ENCODE peak calls at places on chromosomes 2 and 18, in eight cellular contexts. H is Right ventricle myocardium superior; N is SJSA1; T is amygdala; R is memory B cell; E is skeletal muscle cell; Y is stimulated activated CD4-positive, alpha-beta T cell treated with anti-CD3 and anti-CD28 coated beads, Interleukin-12 subunit alpha, Interleukin-12 subunit beta, amount 100 ng/mL, for 4 hours; V is T-helper 2 cell. W is an unnamed sample.

GRCh38 chr2:10523406-10524189 is 75.5 kb upstream of the ODC1 start:
- DNase-seq in H (no peak), N (no peak), T (no peak), R (no peak), E (no peak), Y (no peak), V (no peak), W (no peak)

GRCh38 chr18:70998490-70998889 is 709.6 kb downstream of the SOCS6 start:
- DNase-seq in H (no peak), N (no peak), T (no peak), R (no peak), E (no peak), Y (no peak), V (no peak), W (no peak)

GRCh38 chr2:39781697-39782096 is 2.6 kb upstream of the THUMPD2 start:
- DNase-seq in H (no peak), N (no peak), T (no peak), R (no peak), E (peak; percentile 57), Y (no peak), V (no peak), W (no peak)

GRCh38 chr18:64519191-64519590 is 370.3 kb upstream of the LINC00305 start:
- DNase-seq in H (no peak), N (no peak), T (no peak), R (no peak), E (no peak), Y (no peak), V (no peak), W (no peak)

GRCh38 chr2:30238143-30238800 is 6.9 kb downstream of the LBH start:
- DNase-seq in H (no peak), N (no peak), T (no peak), R (no peak), E (no peak), Y (no peak), V (no peak), W (no peak)

GRCh38 chr2:128422571-128422970 is 103.9 kb upstream of the HS6ST1 start:
- DNase-seq in H (no peak), N (peak; percentile 77), T (no peak), R (no peak), E (peak; percentile 68), Y (no peak), V (no peak), W (no peak)

GRCh38 chr2:191666733-191667132 is 11.2 kb upstream of the NABP1 start:
- DNase-seq in H (no peak), N (no peak), T (no peak), R (peak; percentile 15), E (no peak), Y (no peak), V (no peak), W (no peak)

GRCh38 chr2:236988690-236989639 is 96.7 kb upstream of the COPS8 start:
- DNase-seq in H (peak; percentile 73), N (no peak), T (no peak), R (no peak), E (no peak), Y (no peak), V (no peak), W (no peak)

GRCh38 chr18:67730884-67731283 is 214.4 kb upstream of the DSEL start:
- DNase-seq in H (no peak), N (peak; percentile 48), T (no peak), R (no peak), E (peak; percentile 68), Y (no peak), V (no peak), W (no peak)

GRCh38 chr2:203407496-203407895 is 79.3 kb downstream of the ABI2 start:
- DNase-seq in H (no peak), N (no peak), T (no peak), R (no peak), E (no peak), Y (no peak), V (no peak), W (no peak)

GRCh38 chr2:238169021-238169707 is 10.4 kb downstream of the ERFE start:
- DNase-seq in H (no peak), N (peak; percentile 81), T (no peak), R (no peak), E (peak; percentile 96), Y (no peak), V (no peak), W (no peak)

GRCh38 chr2:98850074-98850473 is 86.0 kb downstream of the CRACDL start:
- DNase-seq in H (no peak), N (no peak), T (no peak), R (no peak), E (no peak), Y (no peak), V (no peak), W (no peak)

GRCh38 chr2:236246711-236247246 is 17.4 kb downstream of the ASB18 start:
- DNase-seq in H (no peak), N (peak; percentile 43), T (no peak), R (no peak), E (no peak), Y (no peak), V (no peak), W (no peak)

GRCh38 chr2:62492048-62492447 is 13.9 kb downstream of the TMEM17 start:
- DNase-seq in H (no peak), N (no peak), T (no peak), R (no peak), E (no peak), Y (no peak), V (no peak), W (no peak)

W was measured in activated B cell treated with CpG ODN at 0.5 μM for 24 hours.